ENCODE peak calls at places on chromosome X, in six cellular contexts. Q is K562, L is A549, P is endothelial cell of umbilical vein, T is HepG2, Y is GM12878. R is an unnamed sample.

GRCh38 chrX:78131117-78131516 is 8.3 kb downstream of the TAF9B start:
- DNase-seq in Q (no peak), L (no peak), Y (no peak), T (no peak), P (no peak), R (no peak)

GRCh38 chrX:69128573-69128972 is 36.7 kb downstream of the PJA1 start:
- DNase-seq in Y (no peak), P (no peak), L (no peak), T (no peak), Q (no peak), R (no peak)

GRCh38 chrX:93637591-93637990 is 35.8 kb downstream of the NAP1L3 start:
- DNase-seq in T (no peak), Q (no peak), L (no peak), P (no peak), Y (no peak), R (no peak)

GRCh38 chrX:153411255-153411987 is at the start of gene ZFP92:
- DNase-seq in T (no peak), P (peak), Q (peak), Y (no peak), L (no peak), R (peak)

GRCh38 chrX:123215397-123216089 is 31.5 kb downstream of the GRIA3 start:
- DNase-seq in P (no peak), Q (peak), Y (no peak), L (no peak), T (no peak), R (peak)

GRCh38 chrX:153444333-153445011 is 1.4 kb downstream of the TREX2 start:
- DNase-seq in P (no peak), Y (no peak), Q (no peak), T (no peak), L (no peak), R (no peak)

GRCh38 chrX:12974217-12974796 is 603 bp upstream of the TMSB4X start:
- DNase-seq in Q (peak), Y (no peak), L (peak), P (peak), T (no peak), R (peak)

GRCh38 chrX:18895157-18895952 is 88.6 kb downstream of the PHKA2 start:
- DNase-seq in L (no peak), T (no peak), Y (no peak), P (no peak), Q (no peak), R (no peak)

GRCh38 chrX:11470231-11470630 is 177.0 kb downstream of the AMELX start:
- DNase-seq in P (peak), T (no peak), Y (no peak), L (peak), Q (no peak), R (no peak)

GRCh38 chrX:49901068-49901467 is 21.3 kb upstream of the CLCN5 start:
- DNase-seq in L (no peak), T (no peak), Y (no peak), P (no peak), Q (no peak), R (no peak)

GRCh38 chrX:41452972-41453371 is 5.8 kb downstream of the NYX start:
- DNase-seq in P (no peak), T (no peak), Q (no peak), Y (no peak), L (no peak), R (no peak)

GRCh38 chrX:21974011-21974385 is 33.5 kb downstream of the SMS start:
- DNase-seq in Y (peak), T (no peak), L (no peak), P (no peak), Q (no peak), R (peak)

GRCh38 chrX:38225093-38225492 is 4.4 kb upstream of the SRPX start:
- DNase-seq in L (peak), Q (no peak), Y (no peak), T (no peak), P (no peak), R (no peak)

GRCh38 chrX:119826399-119826959 is 26.3 kb downstream of the UPF3B start:
- DNase-seq in L (no peak), Q (no peak), Y (no peak), T (peak), P (peak), R (no peak)
- TF ChIP-seq MYC in L (no peak), Q (no peak), Y (no peak), T (no peak), P (no peak), R (no peak)

DNA sequence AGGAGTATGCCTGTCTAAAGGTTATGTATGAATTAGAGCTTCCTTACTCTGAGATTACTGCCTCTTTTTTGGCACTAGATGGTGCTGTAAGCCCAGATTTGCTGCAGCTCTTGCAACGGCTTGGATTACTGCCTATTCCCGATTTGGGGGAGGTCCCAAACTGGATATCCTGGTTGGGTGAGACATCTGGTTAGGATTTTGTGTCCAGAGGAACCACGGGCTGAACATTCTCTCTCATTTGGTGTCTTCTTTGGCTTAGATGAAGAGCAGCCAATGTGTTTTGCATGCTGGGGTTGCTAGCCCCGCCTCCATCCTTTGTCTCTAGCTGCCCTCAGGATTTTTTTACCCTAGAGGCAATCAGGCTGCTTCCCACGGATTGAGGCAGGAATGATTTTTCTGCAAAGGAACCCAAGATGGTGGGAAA is 31.9 kb downstream of the F8A1 start:
- DNase-seq in Q (peak), Y (peak), P (peak), T (peak), L (peak), R (peak)
- TF ChIP-seq MYC in Q (no peak), Y (no peak), P (no peak), T (no peak), L (no peak), R (no peak)

GRCh38 chrX:10157032-10157341 is 212 bp downstream of the CLCN4 start:
- DNase-seq in Y (no peak), Q (no peak), T (no peak), L (no peak), P (no peak), R (no peak)

GRCh38 chrX:10160221-10160620 is 3.4 kb downstream of the CLCN4 start:
- DNase-seq in L (no peak), Y (no peak), Q (no peak), P (no peak), T (no peak), R (no peak)

GRCh38 chrX:10157545-10157944 is 770 bp downstream of the CLCN4 start:
- DNase-seq in L (no peak), P (peak), Y (no peak), T (no peak), Q (no peak), R (no peak)

GRCh38 chrX:10159069-10159468 is 2.3 kb downstream of the CLCN4 start:
- DNase-seq in Q (peak), P (no peak), T (no peak), L (no peak), Y (no peak), R (no peak)

DNA sequence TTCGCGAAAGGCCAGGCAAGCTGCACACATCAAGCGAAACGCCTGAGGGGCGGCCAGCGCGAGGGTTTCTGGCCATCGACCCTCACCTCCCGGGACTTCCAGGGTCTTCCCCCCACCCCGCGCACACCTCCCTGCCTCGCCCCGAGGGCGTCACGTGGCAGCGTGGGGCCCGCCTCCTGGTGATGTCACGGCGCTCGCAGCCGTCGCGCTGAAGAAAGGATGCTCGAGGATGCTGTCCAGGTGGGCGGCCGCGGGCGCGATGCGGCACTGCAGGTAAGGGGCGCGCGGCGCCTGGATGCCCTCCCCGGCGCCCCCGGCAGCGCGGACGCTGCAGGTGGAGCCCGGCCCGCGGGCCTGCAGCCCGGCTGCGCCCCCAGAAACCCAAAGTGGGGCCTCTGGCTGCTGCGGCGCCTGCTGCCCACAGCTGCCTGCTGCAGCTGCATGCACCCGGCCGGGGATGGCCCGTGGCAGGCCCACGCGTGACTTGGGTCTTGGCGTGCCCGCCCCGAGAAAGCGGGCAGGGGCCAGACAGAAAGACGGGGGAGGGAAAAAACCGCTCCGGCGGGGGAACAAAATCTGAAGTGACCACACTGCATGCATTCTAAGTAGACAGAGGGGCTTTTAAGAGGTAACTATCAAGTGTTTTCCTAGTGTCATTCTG is 1.6 kb downstream of the CLCN4 start:
- DNase-seq in T (no peak), Y (no peak), Q (no peak), P (peak), L (no peak), R (no peak)
- TF ChIP-seq MYC in T (no peak), Y (no peak), Q (no peak), P (no peak), L (no peak), R (no peak)

GRCh38 chrX:72027024-72027913 is 104.4 kb downstream of the RTL5 start:
- DNase-seq in T (no peak), Y (no peak), L (no peak), Q (no peak), P (no peak), R (no peak)

GRCh38 chrX:72025236-72025770 is 106.4 kb downstream of the RTL5 start:
- DNase-seq in P (no peak), Q (no peak), Y (no peak), L (no peak), T (no peak), R (no peak)

GRCh38 chrX:72027914-72028307 is 103.8 kb downstream of the RTL5 start:
- DNase-seq in Q (no peak), T (no peak), L (no peak), Y (no peak), P (no peak), R (no peak)

GRCh38 chrX:72028701-72029470 is 102.8 kb downstream of the RTL5 start:
- DNase-seq in L (no peak), P (no peak), Y (no peak), T (no peak), Q (no peak), R (no peak)

DNA sequence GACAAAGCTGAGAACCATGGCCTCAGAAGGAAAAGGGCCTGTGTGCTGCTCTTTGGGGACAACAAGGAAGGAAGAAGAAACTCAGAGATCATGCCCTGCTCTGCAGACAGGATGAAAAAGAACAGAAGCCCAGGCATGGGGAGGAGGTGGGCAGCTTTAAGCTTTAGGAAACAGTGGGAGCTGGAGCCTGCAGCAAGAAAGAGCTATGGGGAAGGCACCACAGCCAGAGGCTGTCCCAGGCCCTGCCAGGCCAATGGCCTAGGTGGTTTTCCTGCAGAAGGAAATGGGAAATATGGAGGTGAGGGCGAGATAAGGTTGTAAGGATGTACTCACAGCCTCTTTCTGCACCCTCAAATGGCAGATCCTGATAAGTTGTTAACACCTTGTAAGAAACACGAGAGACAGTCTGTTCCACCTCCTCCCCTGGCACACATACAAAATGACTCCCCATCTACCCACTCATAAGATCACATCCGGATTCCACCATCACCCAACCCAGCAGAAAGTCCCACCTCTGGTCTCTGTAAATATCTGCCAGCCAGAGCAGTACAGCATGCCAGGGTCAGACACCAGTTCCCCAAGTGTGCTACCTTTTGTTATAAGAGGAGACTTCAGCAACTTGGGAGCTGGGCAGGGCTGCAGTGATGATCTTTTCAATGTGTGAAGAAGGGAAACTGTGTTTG is 105.2 kb downstream of the RTL5 start:
- DNase-seq in L (no peak), T (no peak), Q (no peak), P (no peak), Y (no peak), R (no peak)
- TF ChIP-seq MYC in L (no peak), T (no peak), Q (no peak), P (no peak), Y (no peak), R (no peak)

GRCh38 chrX:47815901-47816845 is 20.5 kb upstream of the ZNF81 start:
- DNase-seq in T (no peak), P (peak), L (peak), Y (no peak), Q (peak), R (no peak)
- TF ChIP-seq MYC in T (no peak), P (no peak), L (no peak), Y (no peak), Q (no peak), R (no peak)

DNA sequence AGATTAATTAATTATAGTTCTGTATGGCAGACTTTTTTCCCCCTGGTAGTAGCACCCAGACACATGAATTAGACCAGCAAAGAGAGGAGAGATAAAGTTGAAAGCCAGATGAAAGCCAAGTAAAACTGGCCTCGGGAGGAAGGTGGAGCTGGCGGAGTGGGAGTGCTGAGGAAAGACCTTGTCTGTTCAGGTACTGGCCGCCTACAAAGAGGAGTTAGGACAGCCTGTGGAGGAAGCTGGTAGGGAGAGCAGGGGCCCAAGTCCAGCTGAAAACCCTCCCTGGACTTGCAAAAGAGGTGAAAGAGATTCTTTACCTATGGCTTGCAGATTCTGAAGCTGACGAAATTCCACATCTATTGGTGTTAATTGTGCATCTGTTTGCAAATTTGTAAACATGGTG is 11.7 kb downstream of the SHROOM2 start:
- DNase-seq in T (no peak), Q (no peak), Y (no peak), P (no peak), L (no peak), R (no peak)
- TF ChIP-seq MYC in T (no peak), Q (no peak), Y (no peak), P (no peak), L (no peak), R (no peak)

DNA sequence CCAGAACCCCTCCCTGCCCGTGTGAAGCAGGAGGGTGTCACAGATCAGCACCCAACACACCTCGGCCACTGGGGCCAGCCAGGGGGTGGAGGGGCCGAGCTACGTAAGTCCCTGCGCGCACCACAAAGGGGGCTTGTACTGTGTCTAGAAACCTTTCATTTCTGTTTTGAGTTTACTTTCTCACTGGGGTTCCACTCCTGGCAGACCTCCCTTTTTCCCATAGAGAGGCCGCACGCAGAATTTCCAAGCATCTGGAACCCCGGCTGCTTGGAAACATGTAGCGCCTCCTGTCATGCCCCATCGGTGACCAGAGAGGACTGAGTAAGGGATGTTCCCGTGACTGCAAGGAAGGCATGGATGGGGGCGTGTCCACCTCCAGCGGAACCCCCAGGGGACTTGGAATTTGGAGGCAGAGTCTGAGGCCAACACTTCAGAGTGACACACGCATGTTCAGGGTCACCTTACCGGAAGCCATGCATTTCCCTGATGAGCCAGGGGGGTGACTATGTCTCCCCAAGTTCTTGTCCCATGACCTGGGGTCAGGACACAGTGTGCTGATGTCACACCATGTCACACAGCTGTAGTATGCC is 105.4 kb downstream of the DHRSX start:
- DNase-seq in T (no peak), P (no peak), Q (no peak), Y (no peak), L (no peak), R (no peak)
- TF ChIP-seq MYC in T (no peak), P (no peak), Q (no peak), Y (no peak), L (no peak), R (no peak)

R was measured in NB4.